ENCODE peak calls at places on chromosomes 3 and 15, in ten cellular contexts. O, M, I, A, F, W, B, J, G and V are unnamed samples.

GRCh38 chr15:68503791-68504720 is 72.1 kb upstream of the ITGA11 start:
- DNase-seq in O (no peak), M (no peak), I (no peak), A (no peak), F (no peak), W (no peak), B (peak), J (no peak), G (no peak), V (no peak)

GRCh38 chr3:9110316-9110715 is 139.1 kb downstream of the SRGAP3 start:
- DNase-seq in O (no peak), M (no peak), I (no peak), A (no peak), F (no peak), W (no peak), B (no peak), J (peak), G (no peak), V (no peak)

GRCh38 chr3:131543714-131544113 is 40.9 kb upstream of the MRPL3 start:
- DNase-seq in O (peak), M (no peak), I (no peak), A (no peak), F (no peak), W (peak), B (no peak), J (no peak), G (peak), V (peak)

GRCh38 chr3:52153389-52154096 is 680 bp downstream of the POC1A start:
- DNase-seq in O (no peak), M (peak), I (no peak), A (no peak), F (peak), W (no peak), B (peak), J (no peak), G (peak), V (no peak)

GRCh38 chr15:35932541-35932940 is 386.6 kb upstream of the DPH6 start:
- DNase-seq in O (no peak), M (peak), I (no peak), A (no peak), F (no peak), W (no peak), B (no peak), J (no peak), G (no peak), V (no peak)

GRCh38 chr3:190265795-190266194 is 56.5 kb downstream of the CLDN1 start:
- DNase-seq in O (no peak), M (no peak), I (no peak), A (no peak), F (no peak), W (no peak), B (no peak), J (no peak), G (peak), V (peak)

GRCh38 chr3:196673632-196674031 is 34.1 kb downstream of the NRROS start:
- DNase-seq in O (no peak), M (no peak), I (no peak), A (no peak), F (no peak), W (no peak), B (no peak), J (no peak), G (no peak), V (no peak)

GRCh38 chr3:112568642-112569041 is 6.8 kb downstream of the SLC35A5 start:
- DNase-seq in O (no peak), M (no peak), I (no peak), A (no peak), F (no peak), W (no peak), B (no peak), J (no peak), G (no peak), V (no peak)

GRCh38 chr3:39196671-39197446 is 4.5 kb upstream of the XIRP1 start:
- DNase-seq in O (no peak), M (no peak), I (no peak), A (no peak), F (no peak), W (no peak), B (no peak), J (no peak), G (no peak), V (no peak)

GRCh38 chr15:89760303-89761008 is 9.4 kb upstream of the MESP1 start:
- DNase-seq in O (peak), M (peak), I (peak), A (no peak), F (peak), W (peak), B (peak), J (peak), G (peak), V (peak)

GRCh38 chr15:34436956-34437442 is 609 bp downstream of the GOLGA8A start:
- DNase-seq in O (no peak), M (peak), I (peak), A (no peak), F (peak), W (peak), B (no peak), J (peak), G (no peak), V (no peak)

GRCh38 chr15:31474059-31474868 is 147.6 kb downstream of the KLF13 start:
- DNase-seq in O (no peak), M (no peak), I (no peak), A (no peak), F (no peak), W (peak), B (no peak), J (no peak), G (no peak), V (no peak)

DNA sequence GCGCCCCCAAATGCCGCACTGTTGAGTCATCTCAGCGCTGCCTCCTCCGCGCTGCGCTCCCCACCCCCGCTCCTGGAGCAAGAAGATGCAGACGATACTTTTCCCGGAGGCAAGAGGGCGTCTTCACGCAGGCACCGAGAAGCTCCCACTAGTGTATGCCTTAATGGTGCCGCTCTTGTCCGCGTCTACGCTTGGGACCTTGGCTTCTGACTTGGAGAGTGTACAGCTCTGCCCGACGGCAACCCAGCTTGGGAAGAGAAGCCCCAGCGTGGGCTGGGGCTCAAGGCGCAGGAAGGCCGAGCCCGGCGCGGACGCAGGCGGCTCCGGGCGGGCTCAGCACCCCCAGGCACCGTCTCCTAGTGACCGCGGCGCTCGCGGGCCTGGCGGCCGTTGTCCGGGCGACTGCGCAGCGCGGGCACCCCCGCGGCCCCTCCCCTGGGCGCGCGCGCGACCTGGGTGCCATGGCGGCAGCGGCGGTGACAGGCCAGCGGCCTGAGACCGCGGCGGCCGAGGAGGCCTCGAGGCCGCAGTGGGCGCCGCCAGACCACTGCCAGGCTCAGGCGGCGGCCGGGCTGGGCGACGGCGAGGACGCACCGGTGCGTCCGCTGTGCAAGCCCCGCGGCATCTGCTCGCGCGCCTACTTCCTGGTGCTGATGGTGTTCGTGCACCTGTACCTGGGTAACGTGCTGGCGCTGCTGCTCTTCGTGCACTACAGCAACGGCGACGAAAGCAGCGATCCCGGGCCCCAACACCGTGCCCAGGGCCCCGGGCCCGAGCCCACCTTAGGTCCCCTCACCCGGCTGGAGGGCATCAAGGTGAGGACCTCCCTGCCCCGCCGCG is at the start of gene P4HTM:
- DNase-seq in O (peak), M (no peak), I (peak), A (no peak), F (peak), W (peak), B (peak), J (peak), G (peak), V (peak)
- TF ChIP-seq POLR2AphosphoS5 in O (peak), M (peak), I (peak), A (no peak), F (peak), W (peak), B (peak), J (peak), G (peak), V (peak)

GRCh38 chr3:49929333-49930240 is at the start of gene MON1A:
- DNase-seq in O (peak), M (peak), I (peak), A (no peak), F (peak), W (peak), B (peak), J (peak), G (peak), V (peak)
- TF ChIP-seq POLR2AphosphoS5 in O (peak), M (peak), I (no peak), A (peak), F (peak), W (peak), B (peak), J (peak), G (peak), V (peak)

GRCh38 chr15:38896652-38897051 is 332.0 kb upstream of the RASGRP1 start:
- DNase-seq in O (no peak), M (no peak), I (no peak), A (no peak), F (no peak), W (no peak), B (no peak), J (no peak), G (no peak), V (no peak)

GRCh38 chr15:38890194-38890593 is 325.6 kb upstream of the RASGRP1 start:
- DNase-seq in O (no peak), M (no peak), I (no peak), A (no peak), F (no peak), W (no peak), B (no peak), J (no peak), G (no peak), V (no peak)

GRCh38 chr15:38895326-38896282 is 331.0 kb upstream of the RASGRP1 start:
- DNase-seq in O (no peak), M (no peak), I (no peak), A (no peak), F (no peak), W (no peak), B (no peak), J (no peak), G (no peak), V (no peak)

GRCh38 chr15:38893920-38894259 is 329.3 kb upstream of the RASGRP1 start:
- DNase-seq in O (no peak), M (no peak), I (no peak), A (no peak), F (no peak), W (no peak), B (no peak), J (no peak), G (no peak), V (no peak)

GRCh38 chr15:38894260-38894948 is 329.8 kb upstream of the RASGRP1 start:
- DNase-seq in O (no peak), M (no peak), I (no peak), A (no peak), F (no peak), W (no peak), B (no peak), J (no peak), G (no peak), V (no peak)
- TF ChIP-seq POLR2AphosphoS5 in O (no peak), M (no peak), I (no peak), A (no peak), F (no peak), W (no peak), B (no peak), J (no peak), G (no peak), V (no peak)

DNA sequence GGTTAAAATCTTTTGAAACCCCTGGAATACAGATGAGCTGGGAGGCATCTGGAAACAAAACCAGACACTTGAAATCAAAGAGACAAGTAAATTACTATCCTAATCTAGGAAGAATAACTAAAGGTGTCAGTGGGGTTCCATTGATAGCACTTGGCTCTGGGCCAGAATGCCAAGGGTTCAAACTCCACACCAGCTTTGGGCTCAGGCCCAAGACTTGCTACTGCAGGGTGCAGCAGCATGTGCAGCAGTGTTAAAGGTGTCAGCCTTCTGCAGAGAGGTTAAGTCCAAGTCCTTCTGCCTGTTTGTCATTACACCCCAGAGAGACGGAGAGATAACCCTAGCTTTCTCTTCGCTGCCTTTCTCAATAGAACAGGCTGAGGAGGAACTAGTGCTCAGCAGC is 273.9 kb downstream of the TIGIT start:
- DNase-seq in O (no peak), M (no peak), I (no peak), A (no peak), F (no peak), W (no peak), B (no peak), J (no peak), G (no peak), V (no peak)
- TF ChIP-seq POLR2AphosphoS5 in O (no peak), M (no peak), I (no peak), A (no peak), F (no peak), W (no peak), B (no peak), J (no peak), G (no peak), V (no peak)

DNA sequence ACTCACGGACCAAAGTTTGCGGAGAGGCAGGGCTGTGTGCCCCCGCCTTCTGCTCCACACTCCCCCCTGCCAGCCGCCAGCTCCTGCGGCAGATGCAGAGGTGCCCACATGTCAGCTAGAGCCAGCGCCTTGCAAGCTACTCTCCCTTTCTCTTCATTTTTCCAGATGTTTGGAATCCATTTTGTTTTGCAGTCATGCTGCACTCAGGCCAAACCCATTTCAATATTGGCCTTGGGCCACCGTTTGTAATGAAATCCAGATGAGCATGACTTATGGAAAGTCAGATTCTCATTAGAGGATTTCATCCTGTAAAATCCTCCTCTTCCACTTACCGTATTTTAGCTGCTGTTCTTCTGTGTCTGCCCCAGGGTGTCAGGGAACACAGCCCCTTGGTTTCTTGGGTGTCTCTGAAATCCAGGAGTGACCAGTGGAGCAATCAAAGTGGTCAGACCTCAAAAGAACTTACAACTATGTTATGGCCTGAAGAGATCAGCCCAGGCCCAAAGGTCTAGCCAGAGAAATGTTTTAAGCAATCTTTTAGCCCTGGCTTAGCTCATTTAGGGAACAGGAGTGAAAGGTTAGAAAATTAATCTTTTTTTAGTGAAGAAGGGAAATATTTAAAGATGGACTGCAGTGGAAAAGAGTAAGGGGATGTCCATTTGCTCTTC is 65.8 kb downstream of the AAGAB start:
- DNase-seq in O (peak), M (peak), I (no peak), A (peak), F (no peak), W (no peak), B (no peak), J (no peak), G (no peak), V (no peak)
- TF ChIP-seq POLR2AphosphoS5 in O (peak), M (peak), I (no peak), A (peak), F (no peak), W (peak), B (no peak), J (no peak), G (no peak), V (peak)

DNA sequence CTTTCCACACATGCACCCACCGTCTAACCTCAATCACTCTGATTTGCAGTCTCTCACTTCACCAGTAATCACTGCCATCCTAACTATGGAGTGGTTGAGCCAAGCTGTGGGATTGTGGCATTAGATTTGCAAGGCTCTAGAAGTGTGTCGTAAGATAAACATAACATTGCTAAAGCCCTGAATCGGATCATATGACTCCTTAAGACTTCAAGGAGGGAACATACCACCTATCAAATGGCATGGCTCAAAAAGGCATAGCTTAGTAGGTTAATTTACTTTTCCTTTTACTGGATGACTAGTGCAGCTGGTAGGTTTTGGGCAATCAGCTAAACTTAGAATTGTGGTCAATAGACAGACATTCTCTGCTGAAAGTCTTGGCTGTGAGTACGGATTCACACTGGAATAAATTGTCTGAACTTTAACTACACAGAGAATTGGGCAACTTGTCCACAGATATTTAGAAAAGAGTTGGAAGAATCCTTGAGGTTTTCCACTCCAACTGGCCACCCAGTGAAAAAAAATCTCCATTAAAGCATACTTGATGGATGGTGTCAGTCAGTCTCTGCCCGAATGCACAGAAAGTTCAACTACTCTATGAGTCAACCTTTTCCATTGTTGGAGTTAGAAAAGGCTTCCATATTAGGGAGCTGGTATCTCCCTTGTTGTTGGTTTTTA is 476.7 kb upstream of the CBLB start:
- DNase-seq in O (no peak), M (no peak), I (no peak), A (peak), F (no peak), W (no peak), B (peak), J (no peak), G (no peak), V (peak)
- TF ChIP-seq POLR2AphosphoS5 in O (peak), M (no peak), I (no peak), A (no peak), F (no peak), W (no peak), B (no peak), J (no peak), G (no peak), V (peak)

DNA sequence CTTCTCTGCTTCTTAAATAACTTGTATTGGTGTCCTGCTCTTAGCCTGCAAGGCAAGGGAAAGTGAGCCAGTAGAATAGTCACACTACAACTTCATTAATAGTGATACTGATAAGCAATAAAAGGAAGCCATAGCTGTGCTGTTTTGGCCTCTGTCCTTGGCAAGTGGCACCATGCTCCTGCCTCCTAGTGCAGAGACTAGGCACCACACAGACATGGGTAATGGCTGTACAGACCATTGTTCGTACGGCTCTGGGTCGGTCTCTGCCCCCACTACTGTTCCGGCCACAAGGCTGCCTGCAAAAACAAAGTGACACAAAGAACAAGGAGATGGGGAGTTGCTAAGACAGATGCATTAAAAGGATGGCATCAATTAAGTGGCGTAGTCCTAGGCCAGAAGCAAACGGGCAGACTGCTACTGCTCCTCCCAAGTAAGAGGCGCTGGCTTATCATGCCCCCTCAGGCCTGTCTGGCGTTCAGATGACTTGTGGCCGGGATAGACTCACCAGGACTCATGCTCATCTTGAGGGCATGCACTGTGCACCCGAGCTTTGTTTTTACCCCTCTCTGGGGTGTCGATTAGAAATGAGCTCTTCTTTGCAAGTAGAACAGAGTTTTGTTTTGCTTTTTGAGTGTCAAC is 75.6 kb downstream of the TRAK1 start:
- DNase-seq in O (peak), M (peak), I (no peak), A (no peak), F (no peak), W (no peak), B (no peak), J (no peak), G (no peak), V (no peak)
- TF ChIP-seq POLR2AphosphoS5 in O (no peak), M (no peak), I (no peak), A (no peak), F (no peak), W (no peak), B (no peak), J (no peak), G (no peak), V (no peak)

DNA sequence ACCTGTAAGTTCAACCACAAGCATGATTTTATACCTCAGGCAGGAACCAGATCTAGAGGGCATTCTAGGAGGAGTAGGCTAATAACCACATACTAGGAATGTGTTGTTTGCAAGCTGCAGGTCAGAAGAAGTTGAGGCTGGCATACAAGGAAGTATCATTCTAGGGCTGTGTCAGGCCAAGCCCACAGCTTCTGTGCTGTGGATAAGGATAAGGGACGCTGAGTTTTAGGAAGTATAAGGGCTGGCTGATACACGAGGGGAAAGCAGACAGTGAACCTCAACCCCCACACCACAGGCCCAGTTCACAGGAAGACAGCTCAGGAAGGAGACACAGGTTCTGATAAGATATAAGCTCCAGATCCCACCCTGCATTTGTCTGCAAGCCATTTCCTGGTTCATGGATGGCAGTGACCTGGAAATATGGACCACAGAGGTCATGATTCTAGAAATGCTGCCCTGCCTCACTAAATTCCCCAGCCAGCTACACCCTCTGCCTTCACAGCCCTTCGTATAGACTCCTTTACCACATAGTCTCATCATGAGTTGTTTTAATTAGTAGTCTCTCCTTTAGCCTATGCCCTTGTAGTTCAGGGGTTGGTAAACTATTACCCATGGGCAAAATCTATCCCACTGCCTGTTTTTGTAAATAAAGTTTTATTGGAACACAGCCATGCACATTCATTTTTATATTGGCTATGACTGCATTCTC is 260.7 kb downstream of the OPA1 start:
- DNase-seq in O (no peak), M (no peak), I (no peak), A (no peak), F (no peak), W (no peak), B (no peak), J (no peak), G (no peak), V (no peak)
- TF ChIP-seq POLR2AphosphoS5 in O (no peak), M (no peak), I (no peak), A (no peak), F (no peak), W (peak), B (peak), J (peak), G (no peak), V (no peak)